ENCODE peak calls at places on chromosomes 2 and 18, in eight cellular contexts. R is right atrium auricular region, A is cardiac muscle cell, T is dorsolateral prefrontal cortex, E is IMR-90, B is foreskin fibroblast, W is AG10803, P is pancreas. H is an unnamed sample.

GRCh38 chr18:76056467-76057194 is 438.4 kb downstream of the ZNF516 start:
- DNase-seq in T (no peak), P (no peak), B (no peak), A (peak), E (no peak), W (no peak), R (peak), H (no peak)

GRCh38 chr2:231336700-231337099 is 58.8 kb upstream of the B3GNT7 start:
- DNase-seq in E (no peak), W (no peak), B (no peak), T (no peak), A (no peak), P (no peak), R (peak), H (no peak)

GRCh38 chr2:98444436-98445166 is at the start of gene INPP4A:
- DNase-seq in E (peak), R (no peak), A (peak), B (peak), W (peak), T (peak), P (peak), H (no peak)

GRCh38 chr2:155442755-155443372 is 744.4 kb downstream of the KCNJ3 start:
- DNase-seq in W (no peak), E (no peak), A (no peak), R (no peak), P (no peak), T (no peak), B (no peak), H (no peak)

GRCh38 chr2:38171208-38171858 is 95.4 kb upstream of the CYP1B1 start:
- DNase-seq in T (no peak), B (no peak), W (no peak), R (no peak), E (no peak), P (no peak), A (no peak), H (no peak)

GRCh38 chr2:159946326-159946992 is 116.0 kb downstream of the PLA2R1 start:
- DNase-seq in E (peak), B (peak), W (peak), A (peak), R (no peak), T (no peak), P (no peak), H (no peak)

GRCh38 chr2:238449909-238450417 is 23.2 kb downstream of the ASB1 start:
- DNase-seq in P (peak), E (peak), W (peak), A (peak), T (peak), R (peak), B (peak), H (no peak)

GRCh38 chr18:59520569-59520968 is 161.5 kb upstream of the LMAN1 start:
- DNase-seq in P (no peak), T (no peak), B (no peak), A (no peak), E (no peak), W (no peak), R (no peak), H (no peak)

GRCh38 chr2:65630643-65631042 is 198.2 kb upstream of the SPRED2 start:
- DNase-seq in A (peak), P (no peak), W (peak), R (no peak), B (peak), E (peak), T (no peak), H (peak)

GRCh38 chr2:218853766-218854165 is 5.8 kb upstream of the WNT6 start:
- DNase-seq in P (no peak), B (peak), R (no peak), T (no peak), W (peak), E (peak), A (peak), H (no peak)

GRCh38 chr18:21857871-21858270 is 117.3 kb downstream of the MIB1 start:
- DNase-seq in P (no peak), B (no peak), A (no peak), W (no peak), R (no peak), E (no peak), T (no peak), H (no peak)

GRCh38 chr2:143294068-143294467 is 164.8 kb downstream of the ARHGAP15 start:
- DNase-seq in A (no peak), R (no peak), W (no peak), P (no peak), B (no peak), T (no peak), E (no peak), H (no peak)

GRCh38 chr2:9703701-9704221 is 73.0 kb upstream of the YWHAQ start:
- DNase-seq in E (peak), A (peak), T (no peak), P (no peak), W (peak), R (no peak), B (peak), H (peak)

GRCh38 chr2:157922341-157922740 is 46.2 kb upstream of the ACVR1 start:
- DNase-seq in R (no peak), A (no peak), E (no peak), W (no peak), B (no peak), P (no peak), T (no peak), H (no peak)

GRCh38 chr2:78218066-78218465 is 695.9 kb upstream of the LRRTM4 start:
- DNase-seq in P (no peak), T (no peak), E (no peak), R (no peak), W (no peak), B (no peak), A (no peak), H (no peak)

GRCh38 chr18:48802543-48803428 is 148.0 kb downstream of the SMAD7 start:
- DNase-seq in A (no peak), R (peak), P (peak), B (no peak), W (no peak), E (no peak), T (peak), H (no peak)

GRCh38 chr2:146821836-146822316 is 1023.0 kb upstream of the ACVR2A start:
- DNase-seq in R (no peak), B (peak), T (no peak), P (no peak), W (peak), E (peak), A (peak), H (no peak)

GRCh38 chr2:231680992-231681852 is 27.1 kb upstream of the PTMA start:
- DNase-seq in T (peak), R (peak), B (peak), W (peak), A (peak), E (peak), P (peak), H (no peak)

GRCh38 chr2:176085861-176086771 is 2.4 kb upstream of the EVX2 start:
- DNase-seq in T (peak), A (peak), E (peak), P (no peak), R (no peak), B (peak), W (peak), H (no peak)

GRCh38 chr2:86634352-86634751 is 10.7 kb upstream of the RNF103 start:
- DNase-seq in R (no peak), P (no peak), A (no peak), T (no peak), W (no peak), B (no peak), E (no peak), H (no peak)

GRCh38 chr18:58257461-58257860 is 213.4 kb downstream of the NEDD4L start:
- DNase-seq in E (peak), B (peak), W (peak), T (no peak), A (peak), R (no peak), P (no peak), H (no peak)

GRCh38 chr2:108575132-108575966 is 41.1 kb downstream of the LIMS1 start:
- DNase-seq in A (peak), B (peak), E (peak), W (peak), P (no peak), R (no peak), T (no peak), H (no peak)

GRCh38 chr2:130910931-130911330 is 74.2 kb downstream of the ARHGEF4 start:
- DNase-seq in R (no peak), E (no peak), W (no peak), P (no peak), B (no peak), T (no peak), A (no peak), H (no peak)

GRCh38 chr18:48775372-48776160 is 175.2 kb downstream of the SMAD7 start:
- DNase-seq in R (no peak), W (no peak), P (no peak), B (no peak), E (no peak), T (no peak), A (no peak), H (no peak)

GRCh38 chr2:174051741-174052638 is 86.8 kb upstream of the SP3 start:
- DNase-seq in R (no peak), E (peak), A (peak), W (peak), B (peak), P (no peak), T (no peak), H (no peak)

GRCh38 chr18:48949606-48950535 is 894 bp downstream of the SMAD7 start:
- DNase-seq in R (no peak), B (peak), E (peak), W (no peak), T (no peak), A (peak), P (no peak), H (no peak)

GRCh38 chr2:136235451-136236418 is 117.8 kb upstream of the CXCR4 start:
- DNase-seq in R (no peak), W (peak), P (no peak), T (no peak), A (peak), E (peak), B (peak), H (no peak)

GRCh38 chr18:3012306-3012919 is 531 bp downstream of the LPIN2 start:
- DNase-seq in R (no peak), B (peak), T (peak), A (peak), E (peak), P (peak), W (no peak), H (no peak)

GRCh38 chr2:186575856-186576255 is 14.0 kb upstream of the ITGAV start:
- DNase-seq in E (peak), T (no peak), B (no peak), P (no peak), W (no peak), R (no peak), A (no peak), H (no peak)

GRCh38 chr2:223057545-223057944 is 5.6 kb downstream of the KCNE4 start:
- DNase-seq in A (peak), B (no peak), R (no peak), E (no peak), T (no peak), P (no peak), W (no peak), H (no peak)

GRCh38 chr2:2164326-2164917 is 166.7 kb downstream of the MYT1L start:
- DNase-seq in R (no peak), E (no peak), T (no peak), P (no peak), B (no peak), W (no peak), A (no peak), H (no peak)

GRCh38 chr2:6554403-6554802 is 311.3 kb downstream of the CMPK2 start:
- DNase-seq in A (no peak), B (no peak), T (no peak), E (no peak), R (no peak), P (no peak), W (no peak), H (no peak)

GRCh38 chr18:31819106-31819924 is 58.6 kb upstream of the SLC25A52 start:
- DNase-seq in A (peak), P (no peak), E (peak), R (no peak), T (no peak), B (peak), W (peak), H (peak)

GRCh38 chr2:112646102-112646719 is 472 bp downstream of the SLC20A1 start:
- DNase-seq in E (no peak), B (no peak), R (no peak), W (no peak), T (no peak), P (peak), A (no peak), H (no peak)

GRCh38 chr2:199503148-199503547 is 45.4 kb upstream of the SATB2 start:
- DNase-seq in E (no peak), W (no peak), B (no peak), P (no peak), A (no peak), R (no peak), T (no peak), H (no peak)

GRCh38 chr2:122179492-122180070 is 424.1 kb downstream of the TSN start:
- DNase-seq in B (no peak), E (no peak), R (no peak), W (no peak), P (no peak), T (no peak), A (peak), H (no peak)

GRCh38 chr2:149877913-149878312 is 290.3 kb upstream of the MMADHC start:
- DNase-seq in A (no peak), E (peak), T (no peak), B (peak), W (peak), R (no peak), P (no peak), H (no peak)

GRCh38 chr2:200308001-200308400 is 1.5 kb downstream of the SPATS2L start:
- DNase-seq in B (peak), T (no peak), W (peak), P (no peak), A (peak), E (peak), R (no peak), H (no peak)

DNA sequence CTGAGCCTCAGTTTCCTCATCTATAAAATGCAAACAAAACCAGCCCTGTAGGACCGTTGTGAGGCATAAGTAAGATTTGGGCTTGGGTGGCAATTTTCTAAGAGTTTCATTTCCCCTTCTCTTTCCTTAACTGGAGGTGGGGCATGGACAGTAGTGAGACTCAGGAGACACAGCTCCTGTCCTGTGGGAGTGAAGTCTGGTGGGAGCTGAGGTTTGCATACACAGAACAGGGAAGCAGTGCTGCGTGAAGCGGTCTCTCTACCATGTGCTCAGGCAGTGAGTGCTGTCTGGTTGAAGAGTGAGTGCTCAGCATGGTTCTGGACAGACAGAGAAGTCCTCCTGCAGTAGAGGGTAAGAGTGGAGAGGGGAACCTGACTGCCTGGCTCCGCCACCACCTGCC is 62.3 kb upstream of the MCFD2 start:
- DNase-seq in E (no peak), A (no peak), B (no peak), R (no peak), P (no peak), T (peak), W (no peak), H (no peak)
- H3K4me3 ChIP-seq in E (no peak), A (no peak), B (no peak), R (no peak), P (no peak), T (no peak), W (no peak), H (no peak)

DNA sequence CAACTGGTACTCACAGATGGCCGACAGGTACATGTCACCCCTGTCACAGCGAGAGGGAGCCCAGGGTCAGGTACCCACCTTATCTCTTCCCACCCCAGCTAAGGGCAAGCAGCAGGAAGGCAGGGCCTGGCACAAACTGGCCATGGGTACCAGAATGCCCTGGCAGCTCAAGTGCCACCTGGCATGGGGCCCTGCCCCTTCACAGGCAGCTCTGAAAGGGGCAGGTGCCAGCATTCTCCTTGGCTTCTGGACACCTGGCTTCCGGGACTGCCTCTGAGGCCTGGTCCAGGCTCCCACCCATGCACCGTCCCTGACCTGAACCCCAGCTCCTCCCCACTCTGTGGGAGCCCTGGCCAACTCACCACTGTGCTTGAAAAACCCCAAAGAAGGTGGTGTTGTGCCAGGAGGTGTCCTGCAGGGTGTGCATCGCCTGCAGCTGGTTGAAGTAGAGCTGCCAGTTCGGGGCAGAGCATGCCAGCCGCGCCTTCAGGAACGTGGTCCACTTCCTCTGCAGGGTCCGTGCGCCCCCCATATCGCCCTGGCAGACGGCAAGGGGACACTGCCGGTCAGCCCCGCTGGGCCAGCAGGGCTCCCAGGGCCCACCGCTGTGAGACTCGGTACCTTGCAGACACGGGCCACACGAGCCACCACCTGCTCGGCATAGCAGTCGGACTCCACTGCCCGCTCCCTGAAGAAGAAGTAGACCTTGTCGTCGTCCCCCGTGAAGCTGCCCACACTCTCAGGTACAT is 5.4 kb downstream of the SEMA4C start:
- DNase-seq in E (no peak), A (no peak), P (no peak), B (no peak), T (no peak), W (no peak), R (no peak), H (no peak)
- TF ChIP-seq CTCF in E (no peak), A (no peak), P (no peak), B (no peak), T (no peak), W (no peak), R (no peak), H (no peak)

DNA sequence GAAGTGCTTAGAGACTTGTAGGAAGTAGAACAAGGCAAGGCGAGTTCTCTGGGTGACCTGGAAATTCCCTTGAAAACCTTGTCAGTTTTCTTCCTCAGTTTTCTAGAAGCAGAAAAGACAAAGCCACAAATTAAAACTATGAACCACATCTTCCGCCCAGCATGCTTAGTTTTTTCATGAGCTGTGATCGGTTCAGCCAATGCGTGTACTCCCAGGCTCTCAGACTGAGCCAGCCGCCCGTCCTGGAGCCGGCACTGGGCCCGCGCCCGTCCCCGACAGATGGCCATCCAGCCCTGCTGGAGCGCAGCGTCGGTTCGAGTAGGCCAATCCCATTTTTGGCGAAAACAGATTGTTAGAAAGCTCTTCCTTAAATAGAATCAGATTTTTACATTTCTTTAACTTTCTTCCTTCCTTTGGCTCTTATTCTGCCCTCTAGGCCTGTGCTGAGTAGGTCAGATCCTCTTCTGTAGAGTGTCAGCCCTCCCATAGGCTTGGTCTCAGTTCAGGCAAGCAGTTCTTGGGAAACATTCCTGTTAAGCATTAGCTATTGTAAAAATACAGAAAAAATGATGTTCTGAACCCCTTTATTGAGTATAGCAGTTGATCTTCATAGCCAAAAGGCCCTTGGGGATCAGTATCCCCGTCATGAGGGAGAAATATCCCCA is 112.5 kb downstream of the NCK2 start:
- DNase-seq in B (no peak), P (no peak), R (no peak), T (peak), A (no peak), W (no peak), E (no peak), H (no peak)
- H3K4me3 ChIP-seq in B (no peak), P (no peak), R (no peak), T (no peak), A (no peak), W (no peak), E (no peak), H (no peak)

GRCh38 chr2:47088371-47089082 is 66.6 kb downstream of the STPG4 start:
- DNase-seq in T (no peak), E (peak), B (peak), W (no peak), R (no peak), A (peak), P (no peak), H (no peak)
- TF ChIP-seq CTCF in T (no peak), E (peak), B (peak), W (no peak), R (no peak), A (peak), P (no peak), H (peak)

DNA sequence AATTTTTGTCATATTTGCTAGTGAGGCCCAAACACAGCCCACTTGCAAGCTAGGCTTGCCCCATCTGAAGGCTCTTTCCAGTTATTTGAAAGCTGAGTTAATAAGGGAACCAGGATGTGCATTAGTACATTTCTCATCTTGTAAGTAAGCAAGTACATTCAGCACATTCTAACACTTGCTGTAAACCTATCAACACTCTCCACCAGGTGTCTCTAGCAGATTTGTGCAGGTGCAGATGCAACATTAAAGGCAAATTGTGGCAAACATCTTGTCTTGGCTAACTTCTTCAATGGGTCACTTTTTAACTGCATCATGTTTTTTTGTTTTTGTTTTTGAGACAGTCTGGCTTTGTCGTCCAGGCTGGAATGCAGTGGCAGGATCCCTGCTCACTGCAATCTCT is 25.3 kb upstream of the MFSD6 start:
- DNase-seq in A (peak), T (no peak), P (no peak), B (no peak), W (peak), E (peak), R (no peak), H (no peak)
- H3K4me3 ChIP-seq in A (no peak), T (no peak), P (no peak), B (no peak), W (no peak), E (no peak), R (no peak), H (no peak)

DNA sequence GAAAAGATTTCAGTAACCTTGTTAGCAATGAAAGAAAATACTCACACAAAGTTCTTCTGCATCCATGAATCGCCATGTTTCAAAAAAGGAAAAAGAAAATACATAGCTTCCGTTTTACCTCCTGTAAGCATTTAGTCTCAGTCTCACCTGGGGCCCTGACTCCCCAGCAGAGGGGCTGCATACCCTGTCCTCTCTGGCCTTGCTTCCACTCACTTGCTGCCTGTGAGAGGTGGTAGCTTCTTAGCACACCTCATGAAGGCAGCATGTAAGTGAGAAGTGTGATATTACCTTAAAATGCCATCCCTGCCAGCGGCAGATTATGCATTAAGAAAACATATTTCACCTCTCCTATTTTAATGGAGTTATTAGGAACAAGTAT is 49.3 kb upstream of the ZNF385B start:
- DNase-seq in A (no peak), T (no peak), P (no peak), W (no peak), R (no peak), B (no peak), E (no peak), H (no peak)
- TF ChIP-seq CTCF in A (no peak), T (no peak), P (no peak), W (no peak), R (no peak), B (no peak), E (no peak), H (no peak)

GRCh38 chr2:28750316-28751101 is 1.1 kb upstream of the PPP1CB start:
- DNase-seq in P (peak), R (no peak), B (peak), W (peak), T (no peak), A (peak), E (peak), H (no peak)
- H3K4me3 ChIP-seq in P (peak), R (peak), B (peak), W (peak), T (peak), A (peak), E (peak), H (peak)

H was measured in AG04449.